ENCODE peak calls at places on chromosomes 5 and 9, in ten cellular contexts. One of them, this sample, is unnamed.

GRCh38 chr9:96071245-96072124 is 196.0 kb downstream of the ERCC6L2 start:
- DNase-seq in NAMALWA: peak; percentile 60
- DNase-seq in fibroblast of lung: peak; percentile 15
- DNase-seq in NCI-H69: peak; percentile 52
- DNase-seq in amniotic stem cell: no peak
- DNase-seq in erythroblast: peak; percentile 5
- DNase-seq in A549: peak; percentile 58
- DNase-seq in lung: no peak
- DNase-seq in NCI-H2081 treated with DMSO at 0.1 percent for 48 hours: no peak
- DNase-seq in C1 segment of cervical spinal cord: no peak
- DNase-seq in this sample: peak; percentile 75

GRCh38 chr5:173677125-173677672 is 60.7 kb upstream of the BOD1 start:
- DNase-seq in NAMALWA: no peak
- DNase-seq in fibroblast of lung: no peak
- DNase-seq in NCI-H69: no peak
- DNase-seq in amniotic stem cell: no peak
- DNase-seq in erythroblast: no peak
- DNase-seq in A549: no peak
- DNase-seq in lung: no peak
- DNase-seq in NCI-H2081 treated with DMSO at 0.1 percent for 48 hours: no peak
- DNase-seq in C1 segment of cervical spinal cord: no peak
- DNase-seq in this sample: no peak

GRCh38 chr9:114285166-114285867 is 37.6 kb upstream of the ORM1 start:
- DNase-seq in NAMALWA: no peak
- DNase-seq in fibroblast of lung: peak; percentile 94
- DNase-seq in NCI-H69: no peak
- DNase-seq in amniotic stem cell: peak; percentile 87
- DNase-seq in erythroblast: no peak
- DNase-seq in A549: peak; percentile 49
- DNase-seq in lung: no peak
- DNase-seq in NCI-H2081 treated with DMSO at 0.1 percent for 48 hours: no peak
- DNase-seq in C1 segment of cervical spinal cord: no peak
- DNase-seq in this sample: peak; percentile 76

GRCh38 chr5:77230727-77231469 is 20.4 kb downstream of the PDE8B start:
- DNase-seq in NAMALWA: peak; percentile 49
- DNase-seq in fibroblast of lung: no peak
- DNase-seq in NCI-H69: peak; percentile 43
- DNase-seq in amniotic stem cell: no peak
- DNase-seq in erythroblast: peak; percentile 8
- DNase-seq in A549: peak; percentile 39
- DNase-seq in lung: no peak
- DNase-seq in NCI-H2081 treated with DMSO at 0.1 percent for 48 hours: no peak
- DNase-seq in C1 segment of cervical spinal cord: no peak
- DNase-seq in this sample: no peak

GRCh38 chr5:76679231-76679630 is 36.7 kb upstream of the F2R start:
- DNase-seq in NAMALWA: no peak
- DNase-seq in fibroblast of lung: no peak
- DNase-seq in NCI-H69: no peak
- DNase-seq in amniotic stem cell: no peak
- DNase-seq in erythroblast: no peak
- DNase-seq in A549: no peak
- DNase-seq in lung: no peak
- DNase-seq in NCI-H2081 treated with DMSO at 0.1 percent for 48 hours: no peak
- DNase-seq in C1 segment of cervical spinal cord: no peak
- DNase-seq in this sample: no peak

GRCh38 chr5:172434246-172434645 is 20.1 kb downstream of the SH3PXD2B start:
- DNase-seq in NAMALWA: no peak
- DNase-seq in fibroblast of lung: no peak
- DNase-seq in NCI-H69: no peak
- DNase-seq in amniotic stem cell: no peak
- DNase-seq in erythroblast: no peak
- DNase-seq in A549: no peak
- DNase-seq in lung: no peak
- DNase-seq in NCI-H2081 treated with DMSO at 0.1 percent for 48 hours: no peak
- DNase-seq in C1 segment of cervical spinal cord: no peak
- DNase-seq in this sample: no peak

GRCh38 chr9:10045598-10045997 is 567.2 kb downstream of the PTPRD start:
- DNase-seq in NAMALWA: peak; percentile 60
- DNase-seq in fibroblast of lung: peak; percentile 9
- DNase-seq in NCI-H69: peak; percentile 77
- DNase-seq in amniotic stem cell: no peak
- DNase-seq in erythroblast: no peak
- DNase-seq in A549: peak; percentile 10
- DNase-seq in lung: no peak
- DNase-seq in NCI-H2081 treated with DMSO at 0.1 percent for 48 hours: peak; percentile 32
- DNase-seq in C1 segment of cervical spinal cord: no peak
- DNase-seq in this sample: no peak

GRCh38 chr9:79578891-79579290 is 7.1 kb downstream of the TLE4 start:
- DNase-seq in NAMALWA: no peak
- DNase-seq in fibroblast of lung: no peak
- DNase-seq in NCI-H69: no peak
- DNase-seq in amniotic stem cell: no peak
- DNase-seq in erythroblast: no peak
- DNase-seq in A549: no peak
- DNase-seq in lung: no peak
- DNase-seq in NCI-H2081 treated with DMSO at 0.1 percent for 48 hours: no peak
- DNase-seq in C1 segment of cervical spinal cord: no peak
- DNase-seq in this sample: no peak

GRCh38 chr5:85049020-85049419 is 664.3 kb upstream of the EDIL3 start:
- DNase-seq in NAMALWA: peak; percentile 8
- DNase-seq in fibroblast of lung: peak; percentile 79
- DNase-seq in NCI-H69: peak; percentile 87
- DNase-seq in amniotic stem cell: peak; percentile 77
- DNase-seq in erythroblast: no peak
- DNase-seq in A549: peak; percentile 12
- DNase-seq in lung: no peak
- DNase-seq in NCI-H2081 treated with DMSO at 0.1 percent for 48 hours: peak; percentile 34
- DNase-seq in C1 segment of cervical spinal cord: peak; percentile 4
- DNase-seq in this sample: peak; percentile 1

This sample was measured in H54.